ENCODE peak calls at places on chromosomes 3 and 15, in six cellular contexts. C, Y, B, S, H and O are unnamed samples.

GRCh38 chr3:99865321-99865720 is 47.7 kb downstream of the CMSS1 start:
- DNase-seq in H (no peak), B (no peak), C (no peak), Y (no peak), S (no peak), O (no peak)

GRCh38 chr15:22915866-22916515 is 64.2 kb downstream of the CYFIP1 start:
- DNase-seq in Y (no peak), B (no peak), C (no peak), H (peak), S (no peak), O (no peak)

GRCh38 chr3:108345492-108346205 is 49.3 kb downstream of the HHLA2 start:
- DNase-seq in Y (no peak), B (no peak), H (peak), C (no peak), S (no peak), O (no peak)

GRCh38 chr3:123767020-123767394 is 117.1 kb downstream of the MYLK start:
- DNase-seq in C (no peak), Y (no peak), H (no peak), S (no peak), B (no peak), O (no peak)

GRCh38 chr3:71000483-71000882 is 583.0 kb downstream of the FOXP1 start:
- DNase-seq in C (no peak), H (no peak), S (no peak), Y (no peak), B (no peak), O (no peak)

GRCh38 chr15:29770796-29771195 is 51.5 kb downstream of the TJP1 start:
- DNase-seq in Y (no peak), H (peak), B (no peak), S (no peak), C (no peak), O (no peak)

GRCh38 chr15:91224750-91225380 is 124.8 kb downstream of the SV2B start:
- DNase-seq in C (no peak), Y (peak), H (peak), B (peak), S (peak), O (peak)

GRCh38 chr15:78179286-78179840 is 30.2 kb downstream of the IDH3A start:
- DNase-seq in Y (no peak), C (no peak), S (no peak), B (no peak), H (no peak), O (no peak)

GRCh38 chr3:87855626-87856025 is 203.2 kb downstream of the CGGBP1 start:
- DNase-seq in S (no peak), C (no peak), B (no peak), Y (no peak), H (peak), O (no peak)

GRCh38 chr3:151969026-151969658 is 95.7 kb downstream of the SUCNR1 start:
- DNase-seq in Y (no peak), B (no peak), C (no peak), H (no peak), S (no peak), O (no peak)

GRCh38 chr3:53941174-53941573 is 49.5 kb upstream of the SELENOK start:
- DNase-seq in S (no peak), H (peak), Y (no peak), C (no peak), B (no peak), O (no peak)

GRCh38 chr3:133271491-133271890 is 128.4 kb upstream of the BFSP2 start:
- DNase-seq in S (no peak), H (no peak), C (no peak), B (no peak), Y (no peak), O (no peak)

GRCh38 chr15:77527831-77528231 is 104.9 kb downstream of the LINGO1 start:
- DNase-seq in B (no peak), S (no peak), C (no peak), Y (no peak), H (no peak), O (no peak)

GRCh38 chr15:41939986-41940385 is 32.4 kb downstream of the EHD4 start:
- DNase-seq in S (no peak), Y (no peak), C (no peak), H (no peak), B (no peak), O (no peak)